ENCODE peak calls at places on chromosomes 3 and 15, in six cellular contexts. M is RWPE2; C is activated naive CD4-positive, alpha-beta T cell treated with anti-CD3 and anti-CD28 coated beads, Interleukin-2, amount 50 U/mL, for 72 hours; A is stimulated activated naive CD8-positive, alpha-beta T cell treated with anti-CD3 and anti-CD28 coated beads, Interleukin-15, amount 100 ng/mL, for 72 hours; W is naive thymus-derived CD4-positive, alpha-beta T cell; E is T-cell. I is an unnamed sample.

GRCh38 chr15:90918034-90918788 is 14.1 kb downstream of the HDDC3 start:
- ATAC-seq in E (no peak), M (no peak), C (no peak), W (no peak), A (no peak), I (no peak)

GRCh38 chr15:69149163-69149562 is 11.3 kb upstream of the GLCE start:
- ATAC-seq in M (no peak), E (no peak), W (no peak), C (no peak), A (no peak), I (no peak)

GRCh38 chr3:190456779-190457178 is 7.1 kb upstream of the TMEM207 start:
- ATAC-seq in M (no peak), A (no peak), C (no peak), W (no peak), E (no peak), I (no peak)

GRCh38 chr15:78695849-78696248 is 54.8 kb upstream of the CHRNB4 start:
- ATAC-seq in W (no peak), E (no peak), M (no peak), C (no peak), A (no peak), I (no peak)

GRCh38 chr3:12993022-12993622 is 80.1 kb downstream of the IQSEC1 start:
- ATAC-seq in M (no peak), A (no peak), E (no peak), W (no peak), C (no peak), I (peak; percentile 3)

GRCh38 chr15:29403778-29404177 is 134.2 kb upstream of the NSMCE3 start:
- ATAC-seq in A (no peak), E (no peak), W (no peak), M (peak; percentile 72), C (no peak), I (no peak)

GRCh38 chr15:92711457-92711831 is 55.9 kb upstream of the FAM174B start:
- ATAC-seq in C (no peak), M (no peak), W (no peak), E (no peak), A (no peak), I (no peak)

GRCh38 chr3:11690863-11691833 is 47.4 kb upstream of the VGLL4 start:
- ATAC-seq in W (no peak), C (no peak), M (peak; percentile 98), A (no peak), E (no peak), I (peak; percentile 71)

GRCh38 chr3:196111939-196112386 is 30.1 kb upstream of the TFRC start:
- ATAC-seq in C (peak; percentile 94), A (peak; percentile 88), M (no peak), W (peak; percentile 89), E (peak; percentile 92), I (no peak)

GRCh38 chr15:37898385-37898784 is 36.1 kb upstream of the TMCO5A start:
- ATAC-seq in A (no peak), E (no peak), C (no peak), M (peak; percentile 74), W (no peak), I (no peak)

GRCh38 chr3:129911261-129911861 is 17.9 kb upstream of the TMCC1 start:
- ATAC-seq in A (no peak), C (no peak), W (peak; percentile 90), M (no peak), E (no peak), I (no peak)

GRCh38 chr3:195182470-195182795 is 88.5 kb downstream of the XXYLT1 start:
- ATAC-seq in M (peak; percentile 60), E (peak; percentile 52), A (peak; percentile 43), W (no peak), C (peak; percentile 70), I (peak; percentile 60)

GRCh38 chr15:32864051-32864450 is 146.2 kb downstream of the GREM1 start:
- ATAC-seq in A (no peak), M (no peak), W (no peak), E (no peak), C (no peak), I (no peak)

GRCh38 chr3:38054166-38054991 is 15.4 kb downstream of the DLEC1 start:
- ATAC-seq in C (peak; percentile 84), A (peak; percentile 87), E (no peak), W (no peak), M (no peak), I (no peak)

GRCh38 chr15:91465696-91466095 is 365.6 kb downstream of the SV2B start:
- ATAC-seq in E (no peak), C (no peak), M (peak; percentile 43), W (no peak), A (no peak), I (no peak)

GRCh38 chr15:88657326-88658069 is 18.7 kb downstream of the ISG20 start:
- ATAC-seq in A (peak; percentile 27), M (peak; percentile 11), C (no peak), E (no peak), W (no peak), I (peak; percentile 86)

GRCh38 chr3:32374788-32375595 is 16.7 kb upstream of the CMTM7 start:
- ATAC-seq in W (peak; percentile 67), A (peak; percentile 73), M (peak; percentile 65), C (peak; percentile 38), E (peak; percentile 25), I (peak; percentile 88)

I was measured in SK-N-SH treated with all-trans-retinoic acid at 6 μM for 48 hours.